ENCODE peak calls at places on chromosome 3, in nine cellular contexts. A is psoas muscle; F is epithelial cell of esophagus; E is body of pancreas; V is fibroblast of lung; G is kidney; J is H9; Y is adrenal gland; P is CD4-positive, alpha-beta T cell. I is an unnamed sample.

GRCh38 chr3:60323651-60324050 is 927.6 kb downstream of the FHIT start:
- DNase-seq in G (no peak), A (no peak), V (no peak), P (no peak), Y (no peak), E (no peak), J (no peak), F (no peak), I (no peak)

GRCh38 chr3:31900583-31900982 is 80.5 kb downstream of the OSBPL10 start:
- DNase-seq in E (no peak), F (no peak), J (no peak), A (no peak), Y (no peak), V (no peak), P (no peak), G (no peak), I (no peak)

GRCh38 chr3:42351221-42351620 is 59.2 kb downstream of the LYZL4 start:
- DNase-seq in Y (no peak), A (no peak), V (peak; percentile 65), E (no peak), P (no peak), G (no peak), J (no peak), F (no peak), I (peak; percentile 40)

GRCh38 chr3:124504332-124505059 is 225.8 kb upstream of the UMPS start:
- DNase-seq in F (peak; percentile 40), V (peak; percentile 80), E (no peak), G (no peak), Y (peak; percentile 72), P (no peak), A (no peak), J (no peak), I (peak; percentile 58)

GRCh38 chr3:102238362-102238761 is 196.5 kb upstream of the ZPLD1 start:
- DNase-seq in F (peak; percentile 96), V (no peak), P (no peak), E (no peak), G (no peak), J (peak; percentile 61), Y (no peak), A (no peak), I (no peak)

GRCh38 chr3:110015231-110015963 is 678.1 kb upstream of the DPPA4 start:
- DNase-seq in E (no peak), F (no peak), G (no peak), Y (no peak), A (no peak), P (no peak), J (no peak), V (no peak), I (no peak)

GRCh38 chr3:122880624-122881023 is 85.8 kb downstream of the SLC49A4 start:
- DNase-seq in F (no peak), J (peak; percentile 34), A (no peak), Y (no peak), V (no peak), E (no peak), G (no peak), P (no peak), I (no peak)

GRCh38 chr3:54604495-54604894 is 323.4 kb downstream of the LRTM1 start:
- DNase-seq in A (no peak), G (no peak), F (no peak), P (no peak), J (no peak), Y (no peak), V (no peak), E (no peak), I (no peak)

GRCh38 chr3:160963949-160964348 is 141.2 kb downstream of the B3GALNT1 start:
- DNase-seq in G (no peak), E (no peak), F (no peak), A (no peak), Y (no peak), J (no peak), P (no peak), V (no peak), I (no peak)

GRCh38 chr3:147422934-147423599 is 13.9 kb downstream of the ZIC1 start:
- DNase-seq in J (peak; percentile 62), A (no peak), Y (no peak), V (no peak), P (no peak), E (no peak), F (no peak), G (no peak), I (no peak)

GRCh38 chr3:9024341-9024740 is 61.1 kb upstream of the RAD18 start:
- DNase-seq in Y (no peak), V (no peak), A (no peak), J (no peak), G (no peak), F (no peak), E (no peak), P (no peak), I (no peak)

GRCh38 chr3:165185707-165186327 is 10.4 kb downstream of the SLITRK3 start:
- DNase-seq in F (peak; percentile 66), P (no peak), E (peak; percentile 61), G (no peak), Y (peak; percentile 38), V (peak; percentile 32), A (peak; percentile 12), J (peak; percentile 58), I (peak; percentile 24)

DNA sequence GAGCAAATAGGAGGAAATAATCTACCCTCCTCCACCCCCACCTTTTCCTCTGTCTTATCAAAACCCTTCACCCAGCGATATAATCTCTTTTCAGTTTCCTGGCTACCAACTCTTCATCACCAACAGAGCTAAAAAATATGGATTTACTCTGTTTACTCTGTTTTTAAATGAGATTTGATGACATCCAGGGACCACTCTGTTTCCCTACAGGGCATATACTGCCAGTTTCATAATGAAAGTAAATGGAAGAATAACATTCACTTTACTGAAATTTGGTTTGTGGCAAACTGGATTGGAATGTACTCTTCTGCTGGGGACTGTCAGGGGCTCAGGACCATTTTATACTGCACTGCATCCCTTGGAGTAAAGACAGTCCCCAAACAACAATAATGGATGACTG is 80.1 kb upstream of the PTX3 start:
- DNase-seq in F (no peak), V (no peak), E (no peak), A (no peak), J (no peak), G (no peak), Y (no peak), P (no peak), I (no peak)
- TF ChIP-seq CTCF in F (no peak), V (no peak), E (no peak), A (no peak), J (no peak), G (no peak), Y (no peak), P (no peak), I (no peak)

DNA sequence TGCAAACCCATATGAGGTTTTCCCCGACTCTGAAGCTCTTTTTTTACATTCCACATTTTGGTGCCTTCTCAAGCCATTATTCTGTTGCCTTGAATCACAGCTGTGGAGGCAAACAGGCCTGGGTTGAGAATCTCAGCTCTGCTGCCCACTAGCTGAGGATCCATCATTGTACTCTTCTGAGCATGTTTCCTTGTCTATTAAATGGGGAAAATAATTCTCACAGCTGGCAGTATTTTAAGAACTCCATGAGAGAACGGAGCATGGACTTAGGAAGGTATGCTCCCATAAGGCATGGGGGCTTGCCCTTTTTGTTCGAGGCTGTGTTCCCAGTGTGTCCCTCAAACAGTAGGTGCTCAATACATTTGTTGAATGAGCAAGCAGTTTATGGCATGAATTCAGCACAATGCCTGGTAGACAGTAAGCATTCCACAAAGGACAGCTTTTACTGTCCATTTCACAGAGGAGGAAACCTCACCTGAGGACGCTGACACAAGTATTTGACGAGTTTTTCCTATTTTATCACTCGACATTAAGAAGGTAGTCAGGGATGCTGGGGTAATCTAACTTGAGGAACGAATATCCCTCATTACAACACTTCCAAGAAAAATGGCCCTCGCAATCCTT is 2.2 kb upstream of the PTPRG start:
- DNase-seq in A (no peak), E (no peak), V (no peak), J (no peak), F (no peak), P (no peak), G (no peak), Y (no peak), I (peak; percentile 47)
- TF ChIP-seq CTCF in A (no peak), E (no peak), V (peak; percentile 34), J (peak; percentile 28), F (peak; percentile 6), P (no peak), G (no peak), Y (no peak), I (peak; percentile 52)

DNA sequence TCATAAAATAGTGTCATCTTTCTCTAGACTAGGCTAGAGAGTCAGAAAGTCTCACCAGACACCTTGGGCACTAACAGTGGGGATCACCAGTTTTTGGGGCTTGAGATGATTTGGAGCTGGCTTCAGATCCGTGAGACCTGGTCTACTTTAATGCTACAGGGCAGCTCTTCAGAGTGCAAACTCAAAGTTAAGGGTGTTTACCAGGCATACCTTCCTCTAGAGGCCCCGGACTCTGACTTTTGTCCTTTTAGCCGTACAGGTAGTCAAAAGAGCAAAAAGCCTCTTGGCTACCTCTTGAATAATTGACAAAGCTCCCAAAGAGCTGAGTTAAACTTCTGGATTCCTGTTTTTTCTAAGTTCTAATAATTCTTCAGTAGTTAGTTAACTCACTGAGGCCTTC is 41.4 kb upstream of the CCR4 start:
- DNase-seq in F (no peak), Y (no peak), A (no peak), G (no peak), V (no peak), E (no peak), J (no peak), P (no peak), I (no peak)
- TF ChIP-seq CTCF in F (no peak), Y (no peak), A (no peak), G (no peak), V (no peak), E (no peak), J (no peak), P (no peak), I (no peak)

GRCh38 chr3:113132571-113132996 is 78.8 kb upstream of the BOC start:
- DNase-seq in G (no peak), A (no peak), J (no peak), Y (no peak), F (no peak), V (peak; percentile 95), P (no peak), E (no peak), I (peak; percentile 61)
- TF ChIP-seq CTCF in G (no peak), A (no peak), J (no peak), Y (no peak), F (no peak), V (no peak), P (no peak), E (no peak), I (peak; percentile 42)